ENCODE peak calls at places on chromosome 13, in ten cellular contexts. One of them, this sample, is unnamed.
A peak's percentile ranks its signal among the peaks of the same experiment; 100 is the strongest.

GRCh38 chr13:111915104-111915551 is 151.8 kb upstream of the SOX1 start:
- DNase-seq in sigmoid colon: peak; percentile 53
- DNase-seq in H1: peak; percentile 39
- DNase-seq in transverse colon: no peak
- DNase-seq in A549: no peak
- DNase-seq in stomach: no peak
- DNase-seq in tibial nerve: no peak
- DNase-seq in SK-N-SH: no peak
- DNase-seq in ovary: no peak
- DNase-seq in upper lobe of left lung: no peak
- DNase-seq in this sample: peak; percentile 88

GRCh38 chr13:29918845-29919244 is 68.4 kb upstream of the UBL3 start:
- DNase-seq in H1: no peak
- DNase-seq in ovary: no peak
- DNase-seq in A549: no peak
- DNase-seq in tibial nerve: no peak
- DNase-seq in sigmoid colon: no peak
- DNase-seq in upper lobe of left lung: no peak
- DNase-seq in stomach: peak; percentile 81
- DNase-seq in SK-N-SH: no peak
- DNase-seq in transverse colon: no peak
- DNase-seq in this sample: no peak

GRCh38 chr13:99376132-99376531 is 68.9 kb upstream of the GPR183 start:
- DNase-seq in sigmoid colon: peak; percentile 66
- DNase-seq in tibial nerve: peak; percentile 33
- DNase-seq in H1: peak; percentile 39
- DNase-seq in upper lobe of left lung: peak; percentile 72
- DNase-seq in ovary: no peak
- DNase-seq in SK-N-SH: no peak
- DNase-seq in transverse colon: no peak
- DNase-seq in A549: no peak
- DNase-seq in stomach: no peak
- DNase-seq in this sample: no peak

GRCh38 chr13:85631801-85632200 is 167.4 kb downstream of the SLITRK6 start:
- DNase-seq in upper lobe of left lung: no peak
- DNase-seq in tibial nerve: no peak
- DNase-seq in transverse colon: no peak
- DNase-seq in sigmoid colon: no peak
- DNase-seq in SK-N-SH: no peak
- DNase-seq in stomach: no peak
- DNase-seq in A549: no peak
- DNase-seq in ovary: no peak
- DNase-seq in H1: no peak
- DNase-seq in this sample: no peak

GRCh38 chr13:96762876-96763275 is 231.4 kb downstream of the OXGR1 start:
- DNase-seq in tibial nerve: no peak
- DNase-seq in upper lobe of left lung: no peak
- DNase-seq in ovary: no peak
- DNase-seq in A549: no peak
- DNase-seq in SK-N-SH: no peak
- DNase-seq in sigmoid colon: no peak
- DNase-seq in transverse colon: no peak
- DNase-seq in stomach: no peak
- DNase-seq in H1: no peak
- DNase-seq in this sample: no peak

GRCh38 chr13:98606296-98606695 is 29.4 kb upstream of the STK24 start:
- DNase-seq in upper lobe of left lung: no peak
- DNase-seq in transverse colon: no peak
- DNase-seq in sigmoid colon: no peak
- DNase-seq in H1: no peak
- DNase-seq in ovary: no peak
- DNase-seq in A549: no peak
- DNase-seq in stomach: no peak
- DNase-seq in SK-N-SH: peak; percentile 34
- DNase-seq in tibial nerve: no peak
- DNase-seq in this sample: no peak

GRCh38 chr13:40986328-40986856 is 32.7 kb downstream of the ELF1 start:
- DNase-seq in upper lobe of left lung: no peak
- DNase-seq in transverse colon: no peak
- DNase-seq in stomach: no peak
- DNase-seq in tibial nerve: no peak
- DNase-seq in sigmoid colon: no peak
- DNase-seq in A549: no peak
- DNase-seq in H1: no peak
- DNase-seq in ovary: no peak
- DNase-seq in SK-N-SH: no peak
- DNase-seq in this sample: no peak

GRCh38 chr13:23741879-23742510 is 147.2 kb downstream of the MIPEP start:
- DNase-seq in tibial nerve: no peak
- DNase-seq in ovary: no peak
- DNase-seq in transverse colon: no peak
- DNase-seq in upper lobe of left lung: no peak
- DNase-seq in H1: peak; percentile 68
- DNase-seq in SK-N-SH: peak; percentile 46
- DNase-seq in A549: peak; percentile 44
- DNase-seq in stomach: no peak
- DNase-seq in sigmoid colon: no peak
- DNase-seq in this sample: no peak

GRCh38 chr13:85529216-85529590 is 270.0 kb downstream of the SLITRK6 start:
- DNase-seq in stomach: no peak
- DNase-seq in sigmoid colon: no peak
- DNase-seq in H1: no peak
- DNase-seq in upper lobe of left lung: no peak
- DNase-seq in ovary: no peak
- DNase-seq in A549: no peak
- DNase-seq in SK-N-SH: no peak
- DNase-seq in tibial nerve: no peak
- DNase-seq in transverse colon: no peak
- DNase-seq in this sample: no peak

GRCh38 chr13:113162783-113163685 is 4.6 kb downstream of the PROZ start:
- DNase-seq in A549: no peak
- DNase-seq in H1: no peak
- DNase-seq in sigmoid colon: no peak
- DNase-seq in stomach: no peak
- DNase-seq in tibial nerve: no peak
- DNase-seq in transverse colon: no peak
- DNase-seq in SK-N-SH: no peak
- DNase-seq in ovary: no peak
- DNase-seq in upper lobe of left lung: no peak
- DNase-seq in this sample: no peak

GRCh38 chr13:113159701-113160100 is 1.3 kb downstream of the PROZ start:
- DNase-seq in ovary: no peak
- DNase-seq in sigmoid colon: no peak
- DNase-seq in H1: no peak
- DNase-seq in SK-N-SH: no peak
- DNase-seq in stomach: no peak
- DNase-seq in transverse colon: no peak
- DNase-seq in tibial nerve: no peak
- DNase-seq in upper lobe of left lung: peak; percentile 16
- DNase-seq in A549: no peak
- DNase-seq in this sample: no peak

GRCh38 chr13:113160983-113161382 is 2.5 kb downstream of the PROZ start:
- DNase-seq in sigmoid colon: no peak
- DNase-seq in upper lobe of left lung: no peak
- DNase-seq in A549: no peak
- DNase-seq in SK-N-SH: no peak
- DNase-seq in transverse colon: no peak
- DNase-seq in ovary: no peak
- DNase-seq in stomach: no peak
- DNase-seq in H1: no peak
- DNase-seq in tibial nerve: no peak
- DNase-seq in this sample: no peak

GRCh38 chr13:113158946-113159345 is 498 bp downstream of the PROZ start:
- DNase-seq in SK-N-SH: no peak
- DNase-seq in tibial nerve: no peak
- DNase-seq in transverse colon: no peak
- DNase-seq in stomach: no peak
- DNase-seq in sigmoid colon: no peak
- DNase-seq in H1: no peak
- DNase-seq in ovary: no peak
- DNase-seq in upper lobe of left lung: no peak
- DNase-seq in A549: no peak
- DNase-seq in this sample: no peak

DNA sequence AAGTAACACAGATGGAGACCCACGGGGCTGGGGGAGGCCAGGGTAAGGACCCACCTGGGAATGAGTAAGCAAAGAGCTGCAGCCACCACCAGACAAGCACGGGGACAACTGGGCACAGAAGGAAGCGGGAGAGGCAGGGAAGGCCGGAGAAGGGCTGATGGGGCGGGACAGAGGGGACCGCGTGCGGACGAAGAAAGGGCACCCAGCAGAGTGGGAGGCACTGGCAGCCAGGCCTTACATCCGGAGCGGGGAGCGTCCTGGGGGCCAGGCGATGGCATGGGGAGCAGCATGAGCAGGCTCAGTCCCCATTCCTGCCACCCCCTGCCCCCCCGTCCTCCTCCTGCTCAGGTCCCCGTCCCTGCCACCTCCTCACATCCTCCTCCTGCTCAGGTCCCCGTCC is 3.0 kb downstream of the PROZ start:
- DNase-seq in SK-N-SH: no peak
- DNase-seq in sigmoid colon: no peak
- DNase-seq in A549: no peak
- DNase-seq in transverse colon: no peak
- DNase-seq in upper lobe of left lung: no peak
- DNase-seq in ovary: no peak
- DNase-seq in H1: no peak
- DNase-seq in stomach: no peak
- DNase-seq in tibial nerve: no peak
- DNase-seq in this sample: no peak
- TF ChIP-seq EP300 in SK-N-SH: no peak
- TF ChIP-seq EP300 in sigmoid colon: no peak
- TF ChIP-seq EP300 in A549: no peak
- TF ChIP-seq EP300 in transverse colon: no peak
- TF ChIP-seq EP300 in upper lobe of left lung: no peak
- TF ChIP-seq EP300 in ovary: no peak
- TF ChIP-seq EP300 in H1: no peak
- TF ChIP-seq EP300 in stomach: no peak
- TF ChIP-seq EP300 in tibial nerve: no peak
- TF ChIP-seq EP300 in this sample: no peak

DNA sequence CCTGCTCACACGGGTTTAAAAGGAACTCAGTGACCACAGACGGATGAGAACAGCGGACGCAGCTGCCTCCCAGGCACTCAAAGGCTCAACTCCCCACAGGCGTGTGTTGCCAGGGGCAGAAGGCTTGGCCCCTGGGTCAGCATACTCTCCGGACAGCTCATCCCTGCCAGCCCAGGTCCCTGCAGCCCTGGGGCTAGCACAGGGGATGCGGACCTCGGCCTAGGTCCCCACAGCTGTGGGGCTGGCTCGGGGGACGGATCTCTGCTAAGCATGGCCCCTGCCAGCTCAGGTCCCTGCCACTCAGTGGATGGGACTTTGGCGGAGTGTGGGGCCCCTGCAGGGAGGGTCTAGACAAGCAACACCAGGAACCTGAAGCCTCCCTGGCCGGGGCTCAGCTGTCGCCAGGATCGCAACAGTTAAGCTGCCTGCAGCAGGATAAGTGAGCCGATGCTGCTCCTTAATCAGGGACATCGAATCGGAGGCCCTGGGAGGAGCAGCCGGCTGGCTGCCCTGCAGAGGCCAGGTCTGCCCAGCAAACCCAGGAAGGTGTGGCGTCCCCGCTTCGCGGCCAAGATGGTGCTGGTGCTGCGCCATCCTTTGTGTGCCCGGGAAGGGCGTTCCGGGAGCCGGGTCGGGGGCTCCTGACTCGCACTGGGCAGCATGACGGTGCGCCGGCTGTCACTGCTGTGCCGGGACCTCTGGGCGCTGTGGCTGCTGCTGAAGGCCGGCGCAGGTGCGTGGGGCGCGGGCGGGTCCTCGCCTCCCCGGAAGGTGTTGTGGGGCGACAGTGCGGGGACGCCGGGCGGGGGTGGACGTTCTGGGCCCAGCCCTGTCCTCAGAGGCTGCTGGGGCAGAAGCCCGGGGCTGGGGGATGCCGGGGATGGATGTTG is 32.5 kb downstream of the MCF2L start:
- DNase-seq in upper lobe of left lung: peak; percentile 77
- DNase-seq in SK-N-SH: peak; percentile 95
- DNase-seq in H1: no peak
- DNase-seq in A549: no peak
- DNase-seq in stomach: peak; percentile 68
- DNase-seq in tibial nerve: no peak
- DNase-seq in ovary: no peak
- DNase-seq in transverse colon: peak; percentile 41
- DNase-seq in sigmoid colon: no peak
- DNase-seq in this sample: no peak
- H3K4me3 ChIP-seq in upper lobe of left lung: no peak overlapping the region
- H3K4me3 ChIP-seq in SK-N-SH: peak overlapping the region; percentile 46
- H3K4me3 ChIP-seq in H1: no peak overlapping the region
- H3K4me3 ChIP-seq in A549: no peak overlapping the region
- H3K4me3 ChIP-seq in stomach: peak overlapping the region; percentile 49
- H3K4me3 ChIP-seq in tibial nerve: no peak overlapping the region
- H3K4me3 ChIP-seq in ovary: no peak overlapping the region
- H3K4me3 ChIP-seq in transverse colon: no peak overlapping the region
- H3K4me3 ChIP-seq in sigmoid colon: no peak overlapping the region
- H3K4me3 ChIP-seq in this sample: peak overlapping the region; percentile 18

GRCh38 chr13:65314008-65314407 is 1916.1 kb downstream of the PCDH9 start:
- DNase-seq in stomach: no peak
- DNase-seq in upper lobe of left lung: no peak
- DNase-seq in tibial nerve: no peak
- DNase-seq in ovary: no peak
- DNase-seq in transverse colon: no peak
- DNase-seq in SK-N-SH: no peak
- DNase-seq in sigmoid colon: no peak
- DNase-seq in A549: no peak
- DNase-seq in H1: no peak
- DNase-seq in this sample: no peak

GRCh38 chr13:65309906-65310305 is 1920.2 kb downstream of the PCDH9 start:
- DNase-seq in transverse colon: no peak
- DNase-seq in sigmoid colon: no peak
- DNase-seq in SK-N-SH: no peak
- DNase-seq in H1: no peak
- DNase-seq in A549: no peak
- DNase-seq in tibial nerve: no peak
- DNase-seq in stomach: no peak
- DNase-seq in upper lobe of left lung: no peak
- DNase-seq in ovary: no peak
- DNase-seq in this sample: no peak

GRCh38 chr13:65307056-65307455 is 1923.1 kb downstream of the PCDH9 start:
- DNase-seq in H1: no peak
- DNase-seq in A549: no peak
- DNase-seq in sigmoid colon: no peak
- DNase-seq in stomach: no peak
- DNase-seq in ovary: no peak
- DNase-seq in tibial nerve: no peak
- DNase-seq in upper lobe of left lung: no peak
- DNase-seq in SK-N-SH: no peak
- DNase-seq in transverse colon: no peak
- DNase-seq in this sample: no peak

GRCh38 chr13:65310663-65311328 is 1919.3 kb downstream of the PCDH9 start:
- DNase-seq in upper lobe of left lung: no peak
- DNase-seq in tibial nerve: no peak
- DNase-seq in transverse colon: no peak
- DNase-seq in ovary: no peak
- DNase-seq in A549: no peak
- DNase-seq in stomach: no peak
- DNase-seq in sigmoid colon: no peak
- DNase-seq in H1: no peak
- DNase-seq in SK-N-SH: no peak
- DNase-seq in this sample: no peak
- TF ChIP-seq EP300 in upper lobe of left lung: no peak
- TF ChIP-seq EP300 in tibial nerve: no peak
- TF ChIP-seq EP300 in transverse colon: no peak
- TF ChIP-seq EP300 in ovary: no peak
- TF ChIP-seq EP300 in A549: no peak
- TF ChIP-seq EP300 in stomach: no peak
- TF ChIP-seq EP300 in sigmoid colon: no peak
- TF ChIP-seq EP300 in H1: no peak
- TF ChIP-seq EP300 in SK-N-SH: no peak
- TF ChIP-seq EP300 in this sample: no peak

GRCh38 chr13:92463134-92463533 is 763.5 kb upstream of the GPC6 start:
- DNase-seq in A549: no peak
- DNase-seq in upper lobe of left lung: no peak
- DNase-seq in tibial nerve: no peak
- DNase-seq in ovary: no peak
- DNase-seq in sigmoid colon: no peak
- DNase-seq in H1: no peak
- DNase-seq in stomach: no peak
- DNase-seq in transverse colon: peak; percentile 14
- DNase-seq in SK-N-SH: no peak
- DNase-seq in this sample: no peak
- H3K4me3 ChIP-seq in A549: no peak overlapping the region
- H3K4me3 ChIP-seq in upper lobe of left lung: no peak overlapping the region
- H3K4me3 ChIP-seq in tibial nerve: no peak overlapping the region
- H3K4me3 ChIP-seq in ovary: no peak overlapping the region
- H3K4me3 ChIP-seq in sigmoid colon: no peak overlapping the region
- H3K4me3 ChIP-seq in H1: no peak overlapping the region
- H3K4me3 ChIP-seq in stomach: no peak overlapping the region
- H3K4me3 ChIP-seq in transverse colon: no peak overlapping the region
- H3K4me3 ChIP-seq in SK-N-SH: no peak overlapping the region
- H3K4me3 ChIP-seq in this sample: no peak overlapping the region